ENCODE peak calls at places on chromosomes 11 and 22, in eight cellular contexts. K is hepatic stellate cell, L is stromal cell of bone marrow, R is occipital lobe, G is GM10248, Y is HFF-Myc, B is HL-60, P is AG04449. J is an unnamed sample.

GRCh38 chr11:97761175-97761574 is 1259.6 kb upstream of the CNTN5 start:
- DNase-seq in P (no peak), B (no peak), G (no peak), R (no peak), Y (no peak), K (no peak), L (no peak), J (no peak)

GRCh38 chr11:48109046-48109666 is 107.5 kb upstream of the OR4B1 start:
- DNase-seq in R (no peak), Y (no peak), P (no peak), K (peak; percentile 46), B (no peak), G (peak; percentile 38), L (peak; percentile 27), J (no peak)

GRCh38 chr22:35552846-35553245 is 12.2 kb downstream of the RASD2 start:
- DNase-seq in R (no peak), G (no peak), K (no peak), Y (no peak), P (no peak), B (no peak), L (no peak), J (no peak)

GRCh38 chr11:46643986-46644385 is 26.6 kb downstream of the ATG13 start:
- DNase-seq in L (no peak), K (no peak), B (no peak), P (no peak), R (no peak), G (no peak), Y (no peak), J (no peak)

GRCh38 chr22:49933236-49933921 is 14.9 kb downstream of the CRELD2 start:
- DNase-seq in R (peak; percentile 39), P (no peak), G (no peak), K (no peak), Y (no peak), B (no peak), L (no peak), J (no peak)

GRCh38 chr11:102964867-102965266 is 9.3 kb upstream of the MMP13 start:
- DNase-seq in R (no peak), K (no peak), G (no peak), B (no peak), Y (no peak), L (no peak), P (no peak), J (no peak)

GRCh38 chr11:130528862-130529261 is 80.4 kb downstream of the ADAMTS15 start:
- DNase-seq in L (no peak), R (no peak), G (no peak), K (no peak), P (no peak), B (no peak), Y (no peak), J (no peak)

GRCh38 chr11:108685419-108686161 is 20.7 kb downstream of the DDX10 start:
- DNase-seq in K (peak; percentile 17), P (no peak), L (no peak), B (no peak), R (no peak), G (no peak), Y (no peak), J (no peak)

GRCh38 chr22:31857247-31857646 is 87.1 kb upstream of the YWHAH start:
- DNase-seq in G (no peak), R (peak; percentile 62), P (no peak), Y (no peak), K (no peak), L (no peak), B (no peak), J (peak; percentile 89)

GRCh38 chr22:32204856-32205722 is at the start of gene RFPL2:
- DNase-seq in G (peak; percentile 47), R (peak; percentile 76), L (peak; percentile 6), K (peak; percentile 65), Y (no peak), B (peak; percentile 76), P (no peak), J (peak; percentile 36)

GRCh38 chr11:106727261-106727660 is 291.0 kb downstream of the GUCY1A2 start:
- DNase-seq in P (no peak), L (no peak), Y (no peak), R (no peak), G (no peak), B (no peak), K (no peak), J (no peak)

J was measured in nucleus accumbens.